ENCODE peak calls at places on chromosomes 3 and 15, in four cellular contexts. Q, N, A and S are unnamed samples.

GRCh38 chr3:133192967-133193366 is 154.8 kb downstream of the TMEM108 start:
- DNase-seq in N (no peak), Q (no peak), A (no peak), S (no peak)

GRCh38 chr15:93020976-93021772 is 67.8 kb downstream of the RGMA start:
- DNase-seq in A (no peak), N (no peak), Q (no peak), S (no peak)

GRCh38 chr15:93477188-93477587 is 388.2 kb upstream of the RGMA start:
- DNase-seq in Q (no peak), A (peak; percentile 73), N (no peak), S (no peak)

GRCh38 chr15:33985287-33985686 is 17.0 kb downstream of the CHRM5 start:
- DNase-seq in N (no peak), Q (peak; percentile 90), A (no peak), S (no peak)

GRCh38 chr15:57218826-57219576 is 157.3 kb upstream of the CGNL1 start:
- DNase-seq in Q (peak; percentile 96), A (no peak), N (no peak), S (no peak)

GRCh38 chr3:124772081-124772831 is 42.0 kb downstream of the UMPS start:
- DNase-seq in N (no peak), A (no peak), Q (peak; percentile 70), S (no peak)

GRCh38 chr3:197578376-197578775 is 22.6 kb upstream of the BDH1 start:
- DNase-seq in A (no peak), N (no peak), Q (no peak), S (no peak)

GRCh38 chr3:177234121-177234520 is 36.8 kb upstream of the TBL1XR1 start:
- DNase-seq in Q (peak; percentile 55), A (no peak), N (no peak), S (no peak)

GRCh38 chr3:86047329-86047625 is 943.7 kb downstream of the VGLL3 start:
- DNase-seq in N (no peak), Q (no peak), A (no peak), S (no peak)

GRCh38 chr3:28553175-28553574 is 204.6 kb upstream of the AZI2 start:
- DNase-seq in Q (no peak), A (no peak), N (no peak), S (no peak)

GRCh38 chr3:56468184-56469106 is at the start of gene ERC2:
- DNase-seq in N (no peak), Q (no peak), A (peak; percentile 94), S (peak; percentile 42)

GRCh38 chr15:57692709-57693108 is 13.8 kb upstream of the POLR2M start:
- DNase-seq in Q (peak; percentile 12), A (no peak), N (no peak), S (no peak)

GRCh38 chr15:23910030-23910429 is 222.9 kb upstream of the NDN start:
- DNase-seq in A (no peak), Q (no peak), N (no peak), S (no peak)

GRCh38 chr3:41117398-41117870 is 81.9 kb upstream of the CTNNB1 start:
- DNase-seq in Q (peak; percentile 88), A (no peak), N (peak; percentile 61), S (peak; percentile 96)

GRCh38 chr3:8266679-8267267 is 234.8 kb upstream of the LMCD1 start:
- DNase-seq in Q (no peak), A (no peak), N (no peak), S (peak; percentile 63)

GRCh38 chr15:38528279-38528678 is 36.3 kb downstream of the RASGRP1 start:
- DNase-seq in A (no peak), Q (peak; percentile 72), N (no peak), S (peak; percentile 45)

GRCh38 chr15:99683000-99683670 is 50.1 kb downstream of the LYSMD4 start:
- DNase-seq in Q (peak; percentile 22), A (no peak), N (no peak), S (no peak)

GRCh38 chr3:74603292-74603691 is 11.2 kb downstream of the CNTN3 start:
- DNase-seq in N (no peak), Q (peak; percentile 33), A (no peak), S (no peak)

GRCh38 chr15:50106438-50106837 is 12.6 kb downstream of the ATP8B4 start:
- DNase-seq in N (no peak), Q (no peak), A (no peak), S (no peak)

GRCh38 chr15:64693134-64693533 is 82.3 kb downstream of the RBPMS2 start:
- DNase-seq in Q (peak; percentile 95), N (no peak), A (no peak), S (peak; percentile 45)

GRCh38 chr3:58074126-58074715 is 66.0 kb downstream of the FLNB start:
- DNase-seq in A (no peak), N (no peak), Q (no peak), S (no peak)

GRCh38 chr15:60762167-60762566 is 283.2 kb upstream of the ICE2 start:
- DNase-seq in A (no peak), N (no peak), Q (no peak), S (no peak)

GRCh38 chr15:57213783-57214366 is 162.4 kb upstream of the CGNL1 start:
- DNase-seq in A (no peak), Q (peak; percentile 67), N (peak; percentile 4), S (peak; percentile 55)

GRCh38 chr3:7871161-7871560 is 630.5 kb upstream of the LMCD1 start:
- DNase-seq in N (no peak), A (no peak), Q (no peak), S (no peak)

GRCh38 chr3:47096955-47097354 is 67.0 kb downstream of the SETD2 start:
- DNase-seq in Q (peak; percentile 77), N (no peak), A (no peak), S (peak; percentile 46)

GRCh38 chr15:82942691-82943090 is 9.8 kb downstream of the HOMER2 start:
- DNase-seq in A (no peak), Q (no peak), N (no peak), S (peak; percentile 99)

GRCh38 chr3:163043074-163043473 is 1546.5 kb downstream of the OTOL1 start:
- DNase-seq in A (peak; percentile 11), N (no peak), Q (peak; percentile 19), S (peak; percentile 62)

GRCh38 chr15:92907880-92908279 is 7.8 kb downstream of the CHD2 start:
- DNase-seq in A (no peak), Q (peak; percentile 90), N (no peak), S (peak; percentile 65)

GRCh38 chr3:35028157-35028556 is 611.2 kb upstream of the ARPP21 start:
- DNase-seq in Q (no peak), A (no peak), N (no peak), S (no peak)
- TF ChIP-seq CTCF in Q (no peak), A (no peak), N (no peak), S (no peak)

GRCh38 chr15:72117698-72118399 is at the start of gene MYO9A:
- DNase-seq in A (peak; percentile 99), Q (peak; percentile 97), N (peak; percentile 98), S (peak; percentile 98)
- TF ChIP-seq CTCF in A (no peak), Q (no peak), N (peak; percentile 20), S (no peak)

GRCh38 chr3:39406368-39407258 is at the start of gene RPSA:
- DNase-seq in N (peak; percentile 96), Q (peak; percentile 96), A (peak; percentile 96), S (peak; percentile 98)
- TF ChIP-seq CTCF in N (peak; percentile 64), Q (peak; percentile 31), A (no peak), S (peak; percentile 27)

DNA sequence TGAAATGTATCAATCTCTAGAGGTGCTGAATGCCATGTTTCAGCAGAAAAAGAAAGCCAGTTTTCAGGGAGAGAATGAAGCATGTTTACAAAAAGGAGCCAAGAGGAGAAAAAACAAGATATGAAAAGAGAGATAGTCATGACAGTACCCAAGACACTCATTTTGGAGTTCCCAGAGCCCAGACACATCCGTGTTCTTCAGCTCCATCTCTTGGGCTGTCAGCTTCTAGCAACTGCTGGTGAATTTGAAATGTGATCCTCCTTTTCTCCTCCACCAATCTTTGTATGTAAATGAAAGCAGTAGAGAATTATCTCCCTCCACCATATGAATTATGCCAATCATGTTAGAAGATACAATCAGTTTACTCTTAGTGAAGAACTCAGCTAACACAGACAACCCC is 93.0 kb upstream of the SLC25A36 start:
- DNase-seq in Q (no peak), A (no peak), N (no peak), S (no peak)
- TF ChIP-seq CTCF in Q (no peak), A (no peak), N (no peak), S (no peak)

GRCh38 chr15:43294091-43294706 is 27.5 kb upstream of the TGM5 start:
- DNase-seq in A (no peak), N (no peak), Q (no peak), S (no peak)
- TF ChIP-seq CTCF in A (no peak), N (no peak), Q (no peak), S (no peak)

DNA sequence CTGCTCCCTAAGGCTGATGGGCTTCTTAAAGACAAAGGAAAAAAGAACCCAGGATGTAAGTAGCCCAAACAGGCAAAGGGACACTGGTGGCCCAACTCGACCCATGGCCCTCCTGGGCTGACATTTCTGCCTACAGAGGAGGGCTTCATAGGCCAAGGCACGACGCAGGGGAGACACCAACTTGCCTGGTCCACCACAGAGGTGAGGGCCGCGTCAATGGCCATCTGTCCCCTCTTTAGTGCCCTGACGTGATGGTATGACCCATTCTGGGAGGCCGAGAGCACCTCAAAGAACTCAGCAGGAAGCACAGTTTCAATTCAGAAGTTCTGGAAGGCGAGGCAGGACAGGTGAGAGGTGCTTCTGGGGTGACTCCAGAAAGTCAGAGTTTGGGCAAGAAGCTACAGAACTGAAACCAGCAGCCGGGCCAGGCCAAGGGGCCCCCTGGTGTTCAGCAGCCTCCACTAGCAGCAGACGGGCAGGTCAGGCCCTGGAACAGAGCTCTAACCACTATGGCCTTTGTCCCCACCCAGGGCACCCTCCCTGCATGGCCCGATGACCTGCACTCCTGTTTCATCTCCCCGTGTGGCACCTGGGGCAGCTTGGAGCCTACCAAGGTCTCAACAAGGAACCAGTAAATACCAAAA is 45.1 kb downstream of the HMCES start:
- DNase-seq in N (peak; percentile 70), Q (no peak), A (no peak), S (no peak)
- TF ChIP-seq CTCF in N (peak; percentile 56), Q (no peak), A (no peak), S (no peak)

DNA sequence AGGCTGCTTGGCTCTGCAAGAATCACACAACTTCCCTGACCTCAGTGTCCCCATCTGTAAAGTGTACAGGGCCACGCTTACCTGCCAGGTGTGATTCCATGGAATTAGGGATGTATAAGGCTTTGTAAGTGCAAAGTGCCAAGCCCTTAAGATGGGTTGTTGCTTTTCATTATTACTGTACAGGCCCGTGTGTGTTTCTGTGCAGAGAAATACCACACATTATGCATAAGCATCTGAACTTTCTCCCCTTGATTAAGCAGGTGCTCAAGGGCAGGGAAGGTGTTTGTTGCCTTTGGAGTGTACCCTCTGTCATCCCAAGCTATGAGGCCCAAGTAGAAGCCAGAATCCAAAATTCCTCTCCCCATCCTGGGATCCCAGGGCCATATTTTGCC is 13.6 kb upstream of the HRH1 start:
- DNase-seq in N (no peak), Q (no peak), A (no peak), S (no peak)
- TF ChIP-seq CTCF in N (no peak), Q (no peak), A (no peak), S (no peak)